ENCODE peak calls at places on chromosomes 16 and 17, in four cellular contexts. O is ureter; W is vagina; P is stimulated activated CD4-positive, alpha-beta T cell treated with anti-CD3 and anti-CD28 coated beads, Interleukin-15, amount 100 ng/mL, for 1 hour. X is an unnamed sample.
A peak's percentile ranks its signal among the peaks of the same experiment; 100 is the strongest.

GRCh38 chr17:57309479-57309878 is 53.2 kb downstream of the MSI2 start:
- DNase-seq in W (no peak), O (no peak), P (no peak), X (no peak)

GRCh38 chr17:50149425-50150353 is 788 bp downstream of the PPP1R9B start:
- DNase-seq in O (no peak), W (no peak), P (no peak), X (no peak)

GRCh38 chr17:73042809-73043685 is 49.4 kb downstream of the SLC39A11 start:
- DNase-seq in O (no peak), W (no peak), P (no peak), X (no peak)

GRCh38 chr17:13154403-13154802 is 136.6 kb upstream of the ELAC2 start:
- DNase-seq in W (no peak), P (no peak), O (no peak), X (no peak)

GRCh38 chr16:58510097-58510775 is 5.1 kb upstream of the SETD6 start:
- DNase-seq in P (no peak), W (no peak), O (no peak), X (no peak)

GRCh38 chr17:42248351-42249179 is 27.6 kb downstream of the STAT5B start:
- DNase-seq in W (no peak), P (peak; percentile 59), O (peak; percentile 85), X (peak; percentile 91)

GRCh38 chr17:30300803-30301202 is 9.1 kb upstream of the BLMH start:
- DNase-seq in O (no peak), W (no peak), P (no peak), X (no peak)

GRCh38 chr17:50185724-50186545 is 15.5 kb downstream of the COL1A1 start:
- DNase-seq in P (no peak), O (no peak), W (no peak), X (no peak)

GRCh38 chr17:50653738-50654137 is 19.1 kb downstream of the ABCC3 start:
- DNase-seq in O (no peak), W (no peak), P (no peak), X (no peak)

GRCh38 chr16:50861451-50861850 is 119.6 kb downstream of the CYLD start:
- DNase-seq in W (peak; percentile 55), P (no peak), O (no peak), X (peak; percentile 31)

GRCh38 chr17:39636587-39636926 is 387 bp upstream of the STARD3 start:
- DNase-seq in O (no peak), P (no peak), W (no peak), X (no peak)

GRCh38 chr16:74505011-74505410 is 83.7 kb upstream of the CLEC18B start:
- DNase-seq in O (no peak), W (no peak), P (no peak), X (no peak)

GRCh38 chr17:9890124-9890523 is 14.9 kb downstream of the RCVRN start:
- DNase-seq in P (no peak), W (no peak), O (no peak), X (no peak)

GRCh38 chr17:63698886-63699637 is 863 bp downstream of the LIMD2 start:
- DNase-seq in P (peak; percentile 80), W (no peak), O (peak; percentile 67), X (peak; percentile 83)

GRCh38 chr16:84806256-84806889 is 13.4 kb upstream of the CRISPLD2 start:
- DNase-seq in P (no peak), W (no peak), O (no peak), X (no peak)

GRCh38 chr16:17222756-17223411 is 247.9 kb downstream of the XYLT1 start:
- DNase-seq in P (no peak), W (no peak), O (no peak), X (no peak)

GRCh38 chr17:32519769-32520701 is 33.2 kb downstream of the CDK5R1 start:
- DNase-seq in P (no peak), O (no peak), W (no peak), X (no peak)

GRCh38 chr17:7336240-7337175 is at the start of gene ACAP1:
- DNase-seq in W (no peak), P (peak; percentile 73), O (no peak), X (no peak)

X was measured in coronary artery.